ENCODE peak calls at places on chromosomes 2 and 18, in four cellular contexts. One of them, this sample, is unnamed.

GRCh38 chr2:211631503-211631902 is 907.1 kb downstream of the ERBB4 start:
- DNase-seq in heart left ventricle: no peak
- DNase-seq in adipocyte: no peak
- DNase-seq in Karpas-422: no peak
- DNase-seq in this sample: no peak

GRCh38 chr2:217801711-217802110 is 201.1 kb downstream of the TNS1 start:
- DNase-seq in heart left ventricle: peak; percentile 8
- DNase-seq in Karpas-422: no peak
- DNase-seq in adipocyte: no peak
- DNase-seq in this sample: no peak

GRCh38 chr2:69538872-69539548 is 101.8 kb upstream of the NFU1 start:
- DNase-seq in adipocyte: no peak
- DNase-seq in Karpas-422: no peak
- DNase-seq in heart left ventricle: no peak
- DNase-seq in this sample: no peak

GRCh38 chr18:72107647-72108046 is 436.5 kb downstream of the CBLN2 start:
- DNase-seq in heart left ventricle: no peak
- DNase-seq in Karpas-422: no peak
- DNase-seq in adipocyte: peak; percentile 74
- DNase-seq in this sample: peak; percentile 16

GRCh38 chr18:627211-627610 is 30.2 kb upstream of the TYMS start:
- DNase-seq in adipocyte: peak; percentile 52
- DNase-seq in heart left ventricle: no peak
- DNase-seq in Karpas-422: no peak
- DNase-seq in this sample: no peak

GRCh38 chr2:70557171-70557838 is 3.7 kb upstream of the TGFA start:
- DNase-seq in Karpas-422: no peak
- DNase-seq in adipocyte: no peak
- DNase-seq in heart left ventricle: no peak
- DNase-seq in this sample: peak; percentile 27

GRCh38 chr2:189609423-189609816 is 28.8 kb upstream of the SLC40A1 start:
- DNase-seq in Karpas-422: no peak
- DNase-seq in heart left ventricle: no peak
- DNase-seq in adipocyte: peak; percentile 72
- DNase-seq in this sample: no peak

GRCh38 chr2:80091237-80091636 is 213.3 kb downstream of the LRRTM1 start:
- DNase-seq in Karpas-422: no peak
- DNase-seq in heart left ventricle: no peak
- DNase-seq in adipocyte: no peak
- DNase-seq in this sample: no peak

GRCh38 chr2:85852979-85853498 is 35.8 kb downstream of the ST3GAL5 start:
- DNase-seq in Karpas-422: peak; percentile 53
- DNase-seq in adipocyte: no peak
- DNase-seq in heart left ventricle: peak; percentile 31
- DNase-seq in this sample: no peak

GRCh38 chr2:83689402-83689801 is 769.7 kb downstream of the SUCLG1 start:
- DNase-seq in heart left ventricle: no peak
- DNase-seq in Karpas-422: no peak
- DNase-seq in adipocyte: no peak
- DNase-seq in this sample: no peak

GRCh38 chr2:1974391-1974790 is 230.1 kb upstream of the PXDN start:
- DNase-seq in adipocyte: no peak
- DNase-seq in heart left ventricle: peak; percentile 32
- DNase-seq in Karpas-422: no peak
- DNase-seq in this sample: no peak

GRCh38 chr2:189363559-189363958 is 77.7 kb upstream of the WDR75 start:
- DNase-seq in Karpas-422: no peak
- DNase-seq in heart left ventricle: no peak
- DNase-seq in adipocyte: peak; percentile 41
- DNase-seq in this sample: no peak

GRCh38 chr2:163877316-163877715 is 141.5 kb upstream of the FIGN start:
- DNase-seq in adipocyte: peak; percentile 53
- DNase-seq in Karpas-422: no peak
- DNase-seq in heart left ventricle: no peak
- DNase-seq in this sample: peak; percentile 9

GRCh38 chr2:122191331-122191730 is 435.9 kb downstream of the TSN start:
- DNase-seq in adipocyte: peak; percentile 4
- DNase-seq in Karpas-422: peak; percentile 72
- DNase-seq in heart left ventricle: no peak
- DNase-seq in this sample: peak; percentile 49

GRCh38 chr2:225182126-225182525 is 139.9 kb upstream of the DOCK10 start:
- DNase-seq in heart left ventricle: no peak
- DNase-seq in Karpas-422: no peak
- DNase-seq in adipocyte: no peak
- DNase-seq in this sample: no peak

GRCh38 chr2:190466819-190467444 is 58.8 kb downstream of the MFSD6 start:
- DNase-seq in adipocyte: no peak
- DNase-seq in Karpas-422: peak; percentile 57
- DNase-seq in heart left ventricle: no peak
- DNase-seq in this sample: peak; percentile 52

GRCh38 chr2:182302972-182303371 is 123.9 kb downstream of the PDE1A start:
- DNase-seq in Karpas-422: no peak
- DNase-seq in adipocyte: no peak
- DNase-seq in heart left ventricle: no peak
- DNase-seq in this sample: no peak

GRCh38 chr2:16821696-16822095 is 156.1 kb upstream of the CYRIA start:
- DNase-seq in adipocyte: no peak
- DNase-seq in heart left ventricle: no peak
- DNase-seq in Karpas-422: no peak
- DNase-seq in this sample: peak; percentile 11

GRCh38 chr2:196876364-196876763 is 50.1 kb downstream of the PGAP1 start:
- DNase-seq in Karpas-422: no peak
- DNase-seq in adipocyte: no peak
- DNase-seq in heart left ventricle: no peak
- DNase-seq in this sample: no peak

GRCh38 chr2:196875414-196875813 is 51.1 kb downstream of the PGAP1 start:
- DNase-seq in Karpas-422: no peak
- DNase-seq in heart left ventricle: no peak
- DNase-seq in adipocyte: no peak
- DNase-seq in this sample: no peak
- H3K36me3 ChIP-seq in Karpas-422: peaks cover 30% of the 10 kb centered on the region
- H3K36me3 ChIP-seq in heart left ventricle: peaks cover 85% of the 10 kb centered on the region
- H3K36me3 ChIP-seq in adipocyte: peaks cover 26% of the 10 kb centered on the region
- H3K36me3 ChIP-seq in this sample: peaks cover 29% of the 10 kb centered on the region

GRCh38 chr2:219452361-219453317 is 18.0 kb downstream of the SPEG start:
- DNase-seq in heart left ventricle: peak; percentile 68
- DNase-seq in adipocyte: peak; percentile 96
- DNase-seq in Karpas-422: no peak
- DNase-seq in this sample: no peak
- H3K4me3 ChIP-seq in heart left ventricle: no peak overlapping the region
- H3K4me3 ChIP-seq in adipocyte: peak overlapping the region; percentile 66
- H3K4me3 ChIP-seq in Karpas-422: no peak overlapping the region
- H3K4me3 ChIP-seq in this sample: no peak overlapping the region

DNA sequence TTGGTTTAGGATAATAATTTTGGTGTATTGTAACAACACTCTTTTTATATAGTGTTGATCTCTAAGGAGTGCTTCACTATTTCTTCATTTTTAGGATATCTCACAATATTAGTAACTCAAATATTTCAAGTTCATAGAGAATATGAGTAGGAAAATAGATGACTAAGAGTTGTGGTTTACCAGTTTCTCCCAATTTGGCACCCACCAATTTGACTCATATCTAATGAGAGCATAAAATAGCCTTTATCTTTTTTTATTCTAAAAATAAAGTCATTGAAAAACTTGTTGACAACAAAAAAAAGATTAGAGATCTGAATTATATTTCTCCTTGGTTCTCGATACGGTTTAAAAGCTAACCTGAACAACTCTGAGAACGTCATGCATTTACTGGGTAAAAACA is 204.0 kb downstream of the PARD3B start:
- DNase-seq in Karpas-422: no peak
- DNase-seq in heart left ventricle: no peak
- DNase-seq in adipocyte: peak; percentile 47
- DNase-seq in this sample: no peak
- H3K4me1 ChIP-seq in Karpas-422: no peaks in the 10 kb centered on the region
- H3K4me1 ChIP-seq in heart left ventricle: no peaks in the 10 kb centered on the region
- H3K4me1 ChIP-seq in adipocyte: peaks cover 26% of the 10 kb centered on the region
- H3K4me1 ChIP-seq in this sample: no peaks in the 10 kb centered on the region

GRCh38 chr2:238174291-238174690 is 15.5 kb downstream of the ERFE start:
- DNase-seq in heart left ventricle: no peak
- DNase-seq in Karpas-422: no peak
- DNase-seq in adipocyte: no peak
- DNase-seq in this sample: no peak

GRCh38 chr2:238174701-238175100 is 15.9 kb downstream of the ERFE start:
- DNase-seq in heart left ventricle: no peak
- DNase-seq in Karpas-422: no peak
- DNase-seq in adipocyte: no peak
- DNase-seq in this sample: no peak

GRCh38 chr2:238172439-238172838 is 13.7 kb downstream of the ERFE start:
- DNase-seq in heart left ventricle: no peak
- DNase-seq in Karpas-422: no peak
- DNase-seq in adipocyte: no peak
- DNase-seq in this sample: no peak

GRCh38 chr2:238171575-238172187 is 12.9 kb downstream of the ERFE start:
- DNase-seq in Karpas-422: no peak
- DNase-seq in heart left ventricle: no peak
- DNase-seq in adipocyte: peak; percentile 65
- DNase-seq in this sample: no peak

GRCh38 chr2:238173692-238174091 is 14.9 kb downstream of the ERFE start:
- DNase-seq in heart left ventricle: no peak
- DNase-seq in Karpas-422: no peak
- DNase-seq in adipocyte: no peak
- DNase-seq in this sample: no peak
- H3K36me3 ChIP-seq in heart left ventricle: peaks cover 98% of the 10 kb centered on the region
- H3K36me3 ChIP-seq in Karpas-422: peaks cover 45% of the 10 kb centered on the region
- H3K36me3 ChIP-seq in adipocyte: peaks cover 71% of the 10 kb centered on the region
- H3K36me3 ChIP-seq in this sample: peaks cover 74% of the 10 kb centered on the region

GRCh38 chr2:18977409-18977808 is 381.0 kb downstream of the OSR1 start:
- DNase-seq in adipocyte: no peak
- DNase-seq in heart left ventricle: no peak
- DNase-seq in Karpas-422: no peak
- DNase-seq in this sample: no peak

GRCh38 chr2:18980104-18980777 is 378.2 kb downstream of the OSR1 start:
- DNase-seq in Karpas-422: no peak
- DNase-seq in heart left ventricle: no peak
- DNase-seq in adipocyte: no peak
- DNase-seq in this sample: no peak

GRCh38 chr2:18980778-18981104 is 377.7 kb downstream of the OSR1 start:
- DNase-seq in Karpas-422: no peak
- DNase-seq in adipocyte: no peak
- DNase-seq in heart left ventricle: no peak
- DNase-seq in this sample: no peak

GRCh38 chr2:18975506-18975905 is 382.9 kb downstream of the OSR1 start:
- DNase-seq in heart left ventricle: no peak
- DNase-seq in Karpas-422: no peak
- DNase-seq in adipocyte: no peak
- DNase-seq in this sample: no peak

DNA sequence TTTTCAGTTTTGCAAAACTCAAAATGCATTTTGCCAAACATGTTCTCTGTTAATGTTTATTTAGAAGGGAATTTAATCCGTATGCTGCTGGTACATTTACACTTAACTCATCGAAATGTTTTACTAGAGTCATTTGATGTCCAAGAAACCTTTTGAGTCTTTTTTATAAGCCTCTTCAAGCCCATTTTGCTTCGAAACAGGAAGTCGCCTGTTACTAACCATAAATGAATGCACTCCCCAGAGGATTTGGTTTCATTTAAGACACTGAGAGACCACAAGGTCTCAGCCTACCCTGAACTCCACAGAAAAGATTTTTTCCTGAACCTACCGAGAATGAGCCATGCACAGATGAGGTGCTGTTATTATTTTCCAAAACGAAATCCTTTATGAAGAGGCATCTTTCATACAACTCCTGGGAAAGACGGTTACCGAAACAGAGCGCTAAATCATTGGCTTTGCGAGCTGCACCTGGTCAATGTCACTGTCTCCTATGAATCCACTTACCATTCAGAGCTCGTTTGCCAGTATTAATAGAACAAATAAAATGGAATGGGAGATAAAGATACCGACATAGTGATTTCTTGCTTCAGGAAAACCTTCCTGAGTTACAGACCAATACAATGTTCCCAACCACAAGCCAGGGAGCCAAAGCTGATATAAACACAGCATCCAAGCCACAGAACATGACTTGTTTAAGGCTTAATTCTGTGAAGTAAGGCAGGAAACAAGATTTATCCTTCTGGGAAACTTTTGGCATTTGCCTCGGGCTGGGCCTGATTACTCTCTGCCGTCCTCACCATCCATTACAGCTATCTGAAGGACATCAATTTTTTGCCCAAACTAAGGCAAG is 382.1 kb downstream of the OSR1 start:
- DNase-seq in heart left ventricle: peak; percentile 11
- DNase-seq in adipocyte: peak; percentile 89
- DNase-seq in Karpas-422: peak; percentile 70
- DNase-seq in this sample: no peak
- H3K4me3 ChIP-seq in heart left ventricle: peak overlapping the region; percentile 16
- H3K4me3 ChIP-seq in adipocyte: peak overlapping the region; percentile 64
- H3K4me3 ChIP-seq in Karpas-422: no peak overlapping the region
- H3K4me3 ChIP-seq in this sample: no peak overlapping the region

GRCh38 chr18:21264651-21265050 is 22.6 kb downstream of the GREB1L start:
- DNase-seq in heart left ventricle: no peak
- DNase-seq in Karpas-422: no peak
- DNase-seq in adipocyte: peak; percentile 84
- DNase-seq in this sample: peak; percentile 41
- H3K4me1 ChIP-seq in heart left ventricle: peaks cover 3% of the 10 kb centered on the region
- H3K4me1 ChIP-seq in Karpas-422: no peaks in the 10 kb centered on the region
- H3K4me1 ChIP-seq in adipocyte: peaks cover 18% of the 10 kb centered on the region
- H3K4me1 ChIP-seq in this sample: peaks cover 59% of the 10 kb centered on the region

GRCh38 chr2:127984551-127984950 is 43.3 kb downstream of the SAP130 start:
- DNase-seq in Karpas-422: no peak
- DNase-seq in heart left ventricle: no peak
- DNase-seq in adipocyte: no peak
- DNase-seq in this sample: no peak

GRCh38 chr2:127986548-127987079 is 41.2 kb downstream of the SAP130 start:
- DNase-seq in heart left ventricle: no peak
- DNase-seq in adipocyte: no peak
- DNase-seq in Karpas-422: no peak
- DNase-seq in this sample: no peak

GRCh38 chr2:127985026-127985734 is 42.7 kb downstream of the SAP130 start:
- DNase-seq in heart left ventricle: no peak
- DNase-seq in adipocyte: no peak
- DNase-seq in Karpas-422: no peak
- DNase-seq in this sample: no peak

GRCh38 chr2:127985735-127986134 is 42.1 kb downstream of the SAP130 start:
- DNase-seq in adipocyte: no peak
- DNase-seq in heart left ventricle: peak; percentile 15
- DNase-seq in Karpas-422: no peak
- DNase-seq in this sample: no peak
- H3K36me3 ChIP-seq in adipocyte: peaks cover 73% of the 10 kb centered on the region
- H3K36me3 ChIP-seq in heart left ventricle: peaks cover 87% of the 10 kb centered on the region
- H3K36me3 ChIP-seq in Karpas-422: peaks cover 36% of the 10 kb centered on the region
- H3K36me3 ChIP-seq in this sample: peaks cover 66% of the 10 kb centered on the region

GRCh38 chr2:64213607-64214275 is 69.5 kb upstream of the PELI1 start:
- DNase-seq in Karpas-422: peak; percentile 62
- DNase-seq in adipocyte: no peak
- DNase-seq in heart left ventricle: no peak
- DNase-seq in this sample: no peak
- H3K4me3 ChIP-seq in Karpas-422: peak overlapping the region; percentile 55
- H3K4me3 ChIP-seq in adipocyte: no peak overlapping the region
- H3K4me3 ChIP-seq in heart left ventricle: no peak overlapping the region
- H3K4me3 ChIP-seq in this sample: no peak overlapping the region